ENCODE peak calls at places on chromosomes 3 and 15, in eight cellular contexts. One of them, this sample, is unnamed.
A peak's percentile ranks its signal among the peaks of the same experiment; 100 is the strongest.

GRCh38 chr3:147089286-147089685 is 317.1 kb downstream of the ZIC4 start:
- DNase-seq in GM23338: no peak
- DNase-seq in AG09309: no peak
- DNase-seq in CD4-positive, alpha-beta memory T cell: no peak
- DNase-seq in activated CD8-positive, alpha-beta memory T cell treated with anti-CD3 and anti-CD28 coated beads, Interleukin-2, amount 50 U/mL, for 48 hours: no peak
- DNase-seq in NCI-H1092 treated with DMSO at 0.1 percent for 48 hours: no peak
- DNase-seq in heart left ventricle: no peak
- DNase-seq in stomach: no peak
- DNase-seq in this sample: no peak

GRCh38 chr3:165259518-165260193 is 63.5 kb upstream of the SLITRK3 start:
- DNase-seq in activated CD8-positive, alpha-beta memory T cell treated with anti-CD3 and anti-CD28 coated beads, Interleukin-2, amount 50 U/mL, for 48 hours: no peak
- DNase-seq in GM23338: no peak
- DNase-seq in heart left ventricle: no peak
- DNase-seq in stomach: no peak
- DNase-seq in AG09309: no peak
- DNase-seq in NCI-H1092 treated with DMSO at 0.1 percent for 48 hours: no peak
- DNase-seq in CD4-positive, alpha-beta memory T cell: no peak
- DNase-seq in this sample: no peak

GRCh38 chr15:30023798-30024295 is 58.9 kb upstream of the GOLGA8J start:
- DNase-seq in stomach: no peak
- DNase-seq in CD4-positive, alpha-beta memory T cell: no peak
- DNase-seq in AG09309: no peak
- DNase-seq in GM23338: no peak
- DNase-seq in activated CD8-positive, alpha-beta memory T cell treated with anti-CD3 and anti-CD28 coated beads, Interleukin-2, amount 50 U/mL, for 48 hours: no peak
- DNase-seq in NCI-H1092 treated with DMSO at 0.1 percent for 48 hours: no peak
- DNase-seq in heart left ventricle: no peak
- DNase-seq in this sample: no peak

GRCh38 chr3:42500909-42501308 is 1.5 kb upstream of the VIPR1 start:
- DNase-seq in AG09309: no peak
- DNase-seq in activated CD8-positive, alpha-beta memory T cell treated with anti-CD3 and anti-CD28 coated beads, Interleukin-2, amount 50 U/mL, for 48 hours: no peak
- DNase-seq in NCI-H1092 treated with DMSO at 0.1 percent for 48 hours: no peak
- DNase-seq in CD4-positive, alpha-beta memory T cell: no peak
- DNase-seq in stomach: peak; percentile 20
- DNase-seq in heart left ventricle: no peak
- DNase-seq in GM23338: peak; percentile 53
- DNase-seq in this sample: no peak

GRCh38 chr3:30934208-30934550 is 39.7 kb upstream of the GADL1 start:
- DNase-seq in NCI-H1092 treated with DMSO at 0.1 percent for 48 hours: peak; percentile 89
- DNase-seq in CD4-positive, alpha-beta memory T cell: peak; percentile 3
- DNase-seq in AG09309: peak; percentile 47
- DNase-seq in activated CD8-positive, alpha-beta memory T cell treated with anti-CD3 and anti-CD28 coated beads, Interleukin-2, amount 50 U/mL, for 48 hours: no peak
- DNase-seq in stomach: no peak
- DNase-seq in GM23338: peak; percentile 54
- DNase-seq in heart left ventricle: no peak
- DNase-seq in this sample: peak; percentile 15

GRCh38 chr3:32842987-32843386 is 25.2 kb downstream of the TRIM71 start:
- DNase-seq in CD4-positive, alpha-beta memory T cell: no peak
- DNase-seq in stomach: no peak
- DNase-seq in activated CD8-positive, alpha-beta memory T cell treated with anti-CD3 and anti-CD28 coated beads, Interleukin-2, amount 50 U/mL, for 48 hours: no peak
- DNase-seq in heart left ventricle: no peak
- DNase-seq in AG09309: no peak
- DNase-seq in NCI-H1092 treated with DMSO at 0.1 percent for 48 hours: no peak
- DNase-seq in GM23338: peak; percentile 57
- DNase-seq in this sample: no peak

GRCh38 chr3:115758076-115758763 is 134.9 kb downstream of the GAP43 start:
- DNase-seq in GM23338: no peak
- DNase-seq in CD4-positive, alpha-beta memory T cell: no peak
- DNase-seq in heart left ventricle: no peak
- DNase-seq in activated CD8-positive, alpha-beta memory T cell treated with anti-CD3 and anti-CD28 coated beads, Interleukin-2, amount 50 U/mL, for 48 hours: no peak
- DNase-seq in NCI-H1092 treated with DMSO at 0.1 percent for 48 hours: peak; percentile 59
- DNase-seq in stomach: no peak
- DNase-seq in AG09309: no peak
- DNase-seq in this sample: no peak

GRCh38 chr15:51223771-51224229 is 114.6 kb downstream of the CYP19A1 start:
- DNase-seq in stomach: no peak
- DNase-seq in activated CD8-positive, alpha-beta memory T cell treated with anti-CD3 and anti-CD28 coated beads, Interleukin-2, amount 50 U/mL, for 48 hours: no peak
- DNase-seq in CD4-positive, alpha-beta memory T cell: no peak
- DNase-seq in heart left ventricle: no peak
- DNase-seq in GM23338: no peak
- DNase-seq in AG09309: peak; percentile 89
- DNase-seq in NCI-H1092 treated with DMSO at 0.1 percent for 48 hours: no peak
- DNase-seq in this sample: peak; percentile 77

GRCh38 chr3:8712045-8712870 is 21.3 kb upstream of the CAV3 start:
- DNase-seq in NCI-H1092 treated with DMSO at 0.1 percent for 48 hours: no peak
- DNase-seq in stomach: no peak
- DNase-seq in CD4-positive, alpha-beta memory T cell: no peak
- DNase-seq in activated CD8-positive, alpha-beta memory T cell treated with anti-CD3 and anti-CD28 coated beads, Interleukin-2, amount 50 U/mL, for 48 hours: no peak
- DNase-seq in heart left ventricle: no peak
- DNase-seq in GM23338: no peak
- DNase-seq in AG09309: peak; percentile 69
- DNase-seq in this sample: peak; percentile 12

GRCh38 chr3:63986147-63986546 is 37.1 kb downstream of the PSMD6 start:
- DNase-seq in GM23338: no peak
- DNase-seq in activated CD8-positive, alpha-beta memory T cell treated with anti-CD3 and anti-CD28 coated beads, Interleukin-2, amount 50 U/mL, for 48 hours: no peak
- DNase-seq in stomach: no peak
- DNase-seq in heart left ventricle: no peak
- DNase-seq in CD4-positive, alpha-beta memory T cell: no peak
- DNase-seq in AG09309: no peak
- DNase-seq in NCI-H1092 treated with DMSO at 0.1 percent for 48 hours: no peak
- DNase-seq in this sample: no peak

GRCh38 chr3:111926266-111926676 is 52.6 kb upstream of the ABHD10 start:
- DNase-seq in activated CD8-positive, alpha-beta memory T cell treated with anti-CD3 and anti-CD28 coated beads, Interleukin-2, amount 50 U/mL, for 48 hours: no peak
- DNase-seq in AG09309: no peak
- DNase-seq in NCI-H1092 treated with DMSO at 0.1 percent for 48 hours: no peak
- DNase-seq in CD4-positive, alpha-beta memory T cell: no peak
- DNase-seq in GM23338: no peak
- DNase-seq in stomach: no peak
- DNase-seq in heart left ventricle: no peak
- DNase-seq in this sample: no peak

GRCh38 chr3:141231923-141232861 is 567 bp downstream of the PXYLP1 start:
- DNase-seq in AG09309: no peak
- DNase-seq in CD4-positive, alpha-beta memory T cell: peak; percentile 33
- DNase-seq in heart left ventricle: no peak
- DNase-seq in stomach: peak; percentile 66
- DNase-seq in GM23338: peak; percentile 76
- DNase-seq in NCI-H1092 treated with DMSO at 0.1 percent for 48 hours: peak; percentile 71
- DNase-seq in activated CD8-positive, alpha-beta memory T cell treated with anti-CD3 and anti-CD28 coated beads, Interleukin-2, amount 50 U/mL, for 48 hours: peak; percentile 73
- DNase-seq in this sample: no peak

GRCh38 chr3:38000965-38001455 is 10.4 kb downstream of the VILL start:
- DNase-seq in GM23338: no peak
- DNase-seq in heart left ventricle: no peak
- DNase-seq in stomach: peak; percentile 24
- DNase-seq in AG09309: no peak
- DNase-seq in CD4-positive, alpha-beta memory T cell: no peak
- DNase-seq in activated CD8-positive, alpha-beta memory T cell treated with anti-CD3 and anti-CD28 coated beads, Interleukin-2, amount 50 U/mL, for 48 hours: no peak
- DNase-seq in NCI-H1092 treated with DMSO at 0.1 percent for 48 hours: no peak
- DNase-seq in this sample: no peak

GRCh38 chr3:17478673-17479072 is 263.8 kb downstream of the TBC1D5 start:
- DNase-seq in GM23338: no peak
- DNase-seq in CD4-positive, alpha-beta memory T cell: no peak
- DNase-seq in AG09309: peak; percentile 33
- DNase-seq in stomach: no peak
- DNase-seq in heart left ventricle: no peak
- DNase-seq in NCI-H1092 treated with DMSO at 0.1 percent for 48 hours: no peak
- DNase-seq in activated CD8-positive, alpha-beta memory T cell treated with anti-CD3 and anti-CD28 coated beads, Interleukin-2, amount 50 U/mL, for 48 hours: no peak
- DNase-seq in this sample: peak; percentile 12

GRCh38 chr15:25372298-25372697 is 66.5 kb downstream of the UBE3A start:
- DNase-seq in GM23338: no peak
- DNase-seq in activated CD8-positive, alpha-beta memory T cell treated with anti-CD3 and anti-CD28 coated beads, Interleukin-2, amount 50 U/mL, for 48 hours: no peak
- DNase-seq in AG09309: no peak
- DNase-seq in stomach: no peak
- DNase-seq in heart left ventricle: no peak
- DNase-seq in CD4-positive, alpha-beta memory T cell: no peak
- DNase-seq in NCI-H1092 treated with DMSO at 0.1 percent for 48 hours: no peak
- DNase-seq in this sample: peak; percentile 14

GRCh38 chr3:107217161-107217560 is 160.1 kb upstream of the CCDC54 start:
- DNase-seq in NCI-H1092 treated with DMSO at 0.1 percent for 48 hours: no peak
- DNase-seq in stomach: no peak
- DNase-seq in CD4-positive, alpha-beta memory T cell: no peak
- DNase-seq in GM23338: no peak
- DNase-seq in heart left ventricle: no peak
- DNase-seq in activated CD8-positive, alpha-beta memory T cell treated with anti-CD3 and anti-CD28 coated beads, Interleukin-2, amount 50 U/mL, for 48 hours: no peak
- DNase-seq in AG09309: peak; percentile 87
- DNase-seq in this sample: peak; percentile 60

GRCh38 chr3:71050133-71050520 is 533.4 kb downstream of the FOXP1 start:
- DNase-seq in AG09309: no peak
- DNase-seq in activated CD8-positive, alpha-beta memory T cell treated with anti-CD3 and anti-CD28 coated beads, Interleukin-2, amount 50 U/mL, for 48 hours: no peak
- DNase-seq in NCI-H1092 treated with DMSO at 0.1 percent for 48 hours: no peak
- DNase-seq in CD4-positive, alpha-beta memory T cell: no peak
- DNase-seq in stomach: no peak
- DNase-seq in heart left ventricle: no peak
- DNase-seq in GM23338: no peak
- DNase-seq in this sample: no peak

GRCh38 chr3:17765819-17766472 is 23.5 kb upstream of the TBC1D5 start:
- DNase-seq in NCI-H1092 treated with DMSO at 0.1 percent for 48 hours: no peak
- DNase-seq in CD4-positive, alpha-beta memory T cell: no peak
- DNase-seq in AG09309: no peak
- DNase-seq in GM23338: no peak
- DNase-seq in heart left ventricle: no peak
- DNase-seq in activated CD8-positive, alpha-beta memory T cell treated with anti-CD3 and anti-CD28 coated beads, Interleukin-2, amount 50 U/mL, for 48 hours: no peak
- DNase-seq in stomach: no peak
- DNase-seq in this sample: no peak

GRCh38 chr3:131535131-131535530 is 32.4 kb upstream of the MRPL3 start:
- DNase-seq in activated CD8-positive, alpha-beta memory T cell treated with anti-CD3 and anti-CD28 coated beads, Interleukin-2, amount 50 U/mL, for 48 hours: no peak
- DNase-seq in GM23338: no peak
- DNase-seq in NCI-H1092 treated with DMSO at 0.1 percent for 48 hours: no peak
- DNase-seq in AG09309: peak; percentile 66
- DNase-seq in stomach: no peak
- DNase-seq in CD4-positive, alpha-beta memory T cell: no peak
- DNase-seq in heart left ventricle: no peak
- DNase-seq in this sample: no peak

GRCh38 chr15:90808517-90808939 is 59.9 kb upstream of the FURIN start:
- DNase-seq in stomach: no peak
- DNase-seq in activated CD8-positive, alpha-beta memory T cell treated with anti-CD3 and anti-CD28 coated beads, Interleukin-2, amount 50 U/mL, for 48 hours: no peak
- DNase-seq in AG09309: no peak
- DNase-seq in CD4-positive, alpha-beta memory T cell: no peak
- DNase-seq in NCI-H1092 treated with DMSO at 0.1 percent for 48 hours: no peak
- DNase-seq in heart left ventricle: no peak
- DNase-seq in GM23338: no peak
- DNase-seq in this sample: no peak

GRCh38 chr15:99982662-99983061 is 249.4 kb upstream of the LYSMD4 start:
- DNase-seq in activated CD8-positive, alpha-beta memory T cell treated with anti-CD3 and anti-CD28 coated beads, Interleukin-2, amount 50 U/mL, for 48 hours: no peak
- DNase-seq in heart left ventricle: no peak
- DNase-seq in GM23338: no peak
- DNase-seq in AG09309: no peak
- DNase-seq in stomach: no peak
- DNase-seq in NCI-H1092 treated with DMSO at 0.1 percent for 48 hours: no peak
- DNase-seq in CD4-positive, alpha-beta memory T cell: no peak
- DNase-seq in this sample: no peak

GRCh38 chr15:77974098-77974414 is 103.5 kb downstream of the TBC1D2B start:
- DNase-seq in GM23338: no peak
- DNase-seq in stomach: peak; percentile 77
- DNase-seq in activated CD8-positive, alpha-beta memory T cell treated with anti-CD3 and anti-CD28 coated beads, Interleukin-2, amount 50 U/mL, for 48 hours: no peak
- DNase-seq in AG09309: no peak
- DNase-seq in NCI-H1092 treated with DMSO at 0.1 percent for 48 hours: peak; percentile 29
- DNase-seq in heart left ventricle: peak; percentile 59
- DNase-seq in CD4-positive, alpha-beta memory T cell: no peak
- DNase-seq in this sample: no peak

GRCh38 chr3:107993771-107994170 is 97.1 kb downstream of the CD47 start:
- DNase-seq in activated CD8-positive, alpha-beta memory T cell treated with anti-CD3 and anti-CD28 coated beads, Interleukin-2, amount 50 U/mL, for 48 hours: no peak
- DNase-seq in heart left ventricle: no peak
- DNase-seq in GM23338: no peak
- DNase-seq in AG09309: no peak
- DNase-seq in stomach: no peak
- DNase-seq in NCI-H1092 treated with DMSO at 0.1 percent for 48 hours: no peak
- DNase-seq in CD4-positive, alpha-beta memory T cell: no peak
- DNase-seq in this sample: peak; percentile 3